ENCODE peak calls at places on chromosomes 16 and 17, in eight cellular contexts. One of them, this sample, is unnamed.

GRCh38 chr17:60390223-60390622 is 1.7 kb downstream of the USP32 start:
- DNase-seq in neural progenitor cell: no peak
- DNase-seq in thoracic aorta: no peak
- DNase-seq in right atrium auricular region: no peak
- DNase-seq in skeletal muscle cell: peak
- DNase-seq in sigmoid colon: no peak
- DNase-seq in fibroblast of lung: peak
- DNase-seq in foreskin fibroblast: peak
- DNase-seq in this sample: peak

GRCh38 chr16:22732315-22732840 is 81.6 kb upstream of the HS3ST2 start:
- DNase-seq in neural progenitor cell: no peak
- DNase-seq in thoracic aorta: no peak
- DNase-seq in right atrium auricular region: no peak
- DNase-seq in skeletal muscle cell: no peak
- DNase-seq in sigmoid colon: no peak
- DNase-seq in fibroblast of lung: no peak
- DNase-seq in foreskin fibroblast: no peak
- DNase-seq in this sample: no peak

GRCh38 chr17:78879679-78880186 is 23.3 kb downstream of the CEP295NL start:
- DNase-seq in neural progenitor cell: no peak
- DNase-seq in thoracic aorta: peak
- DNase-seq in right atrium auricular region: peak
- DNase-seq in skeletal muscle cell: peak
- DNase-seq in sigmoid colon: peak
- DNase-seq in fibroblast of lung: peak
- DNase-seq in foreskin fibroblast: peak
- DNase-seq in this sample: peak

GRCh38 chr17:75996665-75997590 is 3.7 kb upstream of the CDK3 start:
- DNase-seq in neural progenitor cell: no peak
- DNase-seq in thoracic aorta: no peak
- DNase-seq in right atrium auricular region: no peak
- DNase-seq in skeletal muscle cell: no peak
- DNase-seq in sigmoid colon: peak
- DNase-seq in fibroblast of lung: peak
- DNase-seq in foreskin fibroblast: peak
- DNase-seq in this sample: no peak

GRCh38 chr17:66222772-66223350 is 6.4 kb downstream of the APOH start:
- DNase-seq in neural progenitor cell: no peak
- DNase-seq in thoracic aorta: no peak
- DNase-seq in right atrium auricular region: no peak
- DNase-seq in skeletal muscle cell: no peak
- DNase-seq in sigmoid colon: no peak
- DNase-seq in fibroblast of lung: no peak
- DNase-seq in foreskin fibroblast: no peak
- DNase-seq in this sample: no peak

GRCh38 chr17:35432176-35433074 is at the start of gene SLFN12:
- DNase-seq in neural progenitor cell: peak
- DNase-seq in thoracic aorta: no peak
- DNase-seq in right atrium auricular region: peak
- DNase-seq in skeletal muscle cell: peak
- DNase-seq in sigmoid colon: peak
- DNase-seq in fibroblast of lung: peak
- DNase-seq in foreskin fibroblast: peak
- DNase-seq in this sample: peak

GRCh38 chr17:55576237-55576998 is 65.2 kb upstream of the SMIM36 start:
- DNase-seq in neural progenitor cell: no peak
- DNase-seq in thoracic aorta: no peak
- DNase-seq in right atrium auricular region: peak
- DNase-seq in skeletal muscle cell: peak
- DNase-seq in sigmoid colon: no peak
- DNase-seq in fibroblast of lung: peak
- DNase-seq in foreskin fibroblast: peak
- DNase-seq in this sample: peak

GRCh38 chr17:11176549-11176948 is 64.5 kb upstream of the SHISA6 start:
- DNase-seq in neural progenitor cell: no peak
- DNase-seq in thoracic aorta: no peak
- DNase-seq in right atrium auricular region: no peak
- DNase-seq in skeletal muscle cell: no peak
- DNase-seq in sigmoid colon: no peak
- DNase-seq in fibroblast of lung: no peak
- DNase-seq in foreskin fibroblast: no peak
- DNase-seq in this sample: no peak

GRCh38 chr16:4212934-4213296 is 29.0 kb downstream of the SRL start:
- DNase-seq in neural progenitor cell: no peak
- DNase-seq in thoracic aorta: no peak
- DNase-seq in right atrium auricular region: no peak
- DNase-seq in skeletal muscle cell: no peak
- DNase-seq in sigmoid colon: no peak
- DNase-seq in fibroblast of lung: peak
- DNase-seq in foreskin fibroblast: peak
- DNase-seq in this sample: no peak

GRCh38 chr17:80615311-80615710 is 70.7 kb downstream of the RPTOR start:
- DNase-seq in neural progenitor cell: no peak
- DNase-seq in thoracic aorta: no peak
- DNase-seq in right atrium auricular region: no peak
- DNase-seq in skeletal muscle cell: no peak
- DNase-seq in sigmoid colon: no peak
- DNase-seq in fibroblast of lung: no peak
- DNase-seq in foreskin fibroblast: no peak
- DNase-seq in this sample: no peak

GRCh38 chr17:7589204-7589868 is 558 bp downstream of the SOX15 start:
- DNase-seq in neural progenitor cell: peak
- DNase-seq in thoracic aorta: no peak
- DNase-seq in right atrium auricular region: peak
- DNase-seq in skeletal muscle cell: no peak
- DNase-seq in sigmoid colon: peak
- DNase-seq in fibroblast of lung: peak
- DNase-seq in foreskin fibroblast: peak
- DNase-seq in this sample: peak

GRCh38 chr17:82520041-82520910 is 744 bp downstream of the FOXK2 start:
- DNase-seq in neural progenitor cell: peak
- DNase-seq in thoracic aorta: no peak
- DNase-seq in right atrium auricular region: no peak
- DNase-seq in skeletal muscle cell: no peak
- DNase-seq in sigmoid colon: peak
- DNase-seq in fibroblast of lung: no peak
- DNase-seq in foreskin fibroblast: peak
- DNase-seq in this sample: no peak

GRCh38 chr17:61334673-61335072 is 65.0 kb upstream of the TBX2 start:
- DNase-seq in neural progenitor cell: no peak
- DNase-seq in thoracic aorta: no peak
- DNase-seq in right atrium auricular region: no peak
- DNase-seq in skeletal muscle cell: no peak
- DNase-seq in sigmoid colon: no peak
- DNase-seq in fibroblast of lung: no peak
- DNase-seq in foreskin fibroblast: no peak
- DNase-seq in this sample: no peak

GRCh38 chr17:15119928-15120327 is 145.2 kb downstream of the PMP22 start:
- DNase-seq in neural progenitor cell: peak
- DNase-seq in thoracic aorta: no peak
- DNase-seq in right atrium auricular region: no peak
- DNase-seq in skeletal muscle cell: peak
- DNase-seq in sigmoid colon: no peak
- DNase-seq in fibroblast of lung: no peak
- DNase-seq in foreskin fibroblast: peak
- DNase-seq in this sample: no peak

GRCh38 chr17:34319087-34319486 is at the start of gene CCL8:
- DNase-seq in neural progenitor cell: no peak
- DNase-seq in thoracic aorta: no peak
- DNase-seq in right atrium auricular region: no peak
- DNase-seq in skeletal muscle cell: no peak
- DNase-seq in sigmoid colon: no peak
- DNase-seq in fibroblast of lung: peak
- DNase-seq in foreskin fibroblast: no peak
- DNase-seq in this sample: no peak

GRCh38 chr16:55901756-55902155 is 26.6 kb upstream of the CES5A start:
- DNase-seq in neural progenitor cell: peak
- DNase-seq in thoracic aorta: no peak
- DNase-seq in right atrium auricular region: no peak
- DNase-seq in skeletal muscle cell: no peak
- DNase-seq in sigmoid colon: no peak
- DNase-seq in fibroblast of lung: no peak
- DNase-seq in foreskin fibroblast: no peak
- DNase-seq in this sample: no peak

GRCh38 chr16:84085774-84086173 is 31.0 kb downstream of the MBTPS1 start:
- DNase-seq in neural progenitor cell: no peak
- DNase-seq in thoracic aorta: no peak
- DNase-seq in right atrium auricular region: no peak
- DNase-seq in skeletal muscle cell: no peak
- DNase-seq in sigmoid colon: no peak
- DNase-seq in fibroblast of lung: no peak
- DNase-seq in foreskin fibroblast: no peak
- DNase-seq in this sample: no peak

DNA sequence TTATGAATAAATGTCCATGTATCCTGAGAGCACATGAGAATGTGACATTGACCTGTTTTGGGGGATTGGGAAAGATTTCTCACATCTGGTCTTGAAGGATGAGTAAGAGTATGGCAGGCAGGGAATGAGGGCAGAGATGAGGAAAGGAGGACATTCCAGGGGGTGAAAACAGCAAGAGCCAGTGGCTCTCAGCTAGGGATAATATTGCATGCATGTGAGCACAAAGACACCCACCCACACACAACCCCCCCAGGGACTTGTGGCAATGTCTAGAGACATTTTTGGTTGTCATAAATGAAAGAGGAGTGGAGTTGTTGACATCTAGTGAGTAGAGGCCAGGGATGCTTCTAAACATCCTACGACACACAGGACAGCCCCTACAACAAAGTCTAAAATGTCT is 6.0 kb downstream of the MYO1D start:
- DNase-seq in neural progenitor cell: no peak
- DNase-seq in thoracic aorta: no peak
- DNase-seq in right atrium auricular region: no peak
- DNase-seq in skeletal muscle cell: peak
- DNase-seq in sigmoid colon: no peak
- DNase-seq in fibroblast of lung: peak
- DNase-seq in foreskin fibroblast: peak
- DNase-seq in this sample: no peak
- H3K4me3 ChIP-seq in neural progenitor cell: no peak
- H3K4me3 ChIP-seq in thoracic aorta: no peak
- H3K4me3 ChIP-seq in right atrium auricular region: no peak
- H3K4me3 ChIP-seq in skeletal muscle cell: no peak
- H3K4me3 ChIP-seq in sigmoid colon: no peak
- H3K4me3 ChIP-seq in fibroblast of lung: no peak
- H3K4me3 ChIP-seq in foreskin fibroblast: no peak
- H3K4me3 ChIP-seq in this sample: no peak

DNA sequence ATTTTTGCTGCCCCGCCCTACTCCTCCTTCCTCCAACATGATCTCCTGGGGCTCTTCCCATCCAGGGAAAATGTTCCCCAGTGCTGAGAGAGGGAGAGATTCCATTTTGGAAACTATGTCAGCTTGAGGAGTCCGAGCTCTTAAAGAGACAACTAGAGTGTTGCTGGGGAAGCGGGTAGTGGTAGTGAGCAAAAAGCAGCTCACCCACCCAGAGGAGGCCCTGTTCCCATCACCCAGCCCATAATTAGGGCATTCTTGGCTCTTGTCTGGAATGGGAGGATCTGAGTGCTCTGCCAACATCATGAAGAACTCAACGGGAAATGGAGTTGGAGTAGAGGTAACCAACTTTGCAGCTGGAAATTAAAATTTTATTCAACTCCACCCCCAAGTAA is 9.1 kb upstream of the MSL1 start:
- DNase-seq in neural progenitor cell: no peak
- DNase-seq in thoracic aorta: no peak
- DNase-seq in right atrium auricular region: no peak
- DNase-seq in skeletal muscle cell: no peak
- DNase-seq in sigmoid colon: peak
- DNase-seq in fibroblast of lung: no peak
- DNase-seq in foreskin fibroblast: no peak
- DNase-seq in this sample: no peak
- H3K4me3 ChIP-seq in neural progenitor cell: no peak
- H3K4me3 ChIP-seq in thoracic aorta: peak
- H3K4me3 ChIP-seq in right atrium auricular region: peak
- H3K4me3 ChIP-seq in skeletal muscle cell: no peak
- H3K4me3 ChIP-seq in sigmoid colon: peak
- H3K4me3 ChIP-seq in fibroblast of lung: no peak
- H3K4me3 ChIP-seq in foreskin fibroblast: no peak
- H3K4me3 ChIP-seq in this sample: no peak

DNA sequence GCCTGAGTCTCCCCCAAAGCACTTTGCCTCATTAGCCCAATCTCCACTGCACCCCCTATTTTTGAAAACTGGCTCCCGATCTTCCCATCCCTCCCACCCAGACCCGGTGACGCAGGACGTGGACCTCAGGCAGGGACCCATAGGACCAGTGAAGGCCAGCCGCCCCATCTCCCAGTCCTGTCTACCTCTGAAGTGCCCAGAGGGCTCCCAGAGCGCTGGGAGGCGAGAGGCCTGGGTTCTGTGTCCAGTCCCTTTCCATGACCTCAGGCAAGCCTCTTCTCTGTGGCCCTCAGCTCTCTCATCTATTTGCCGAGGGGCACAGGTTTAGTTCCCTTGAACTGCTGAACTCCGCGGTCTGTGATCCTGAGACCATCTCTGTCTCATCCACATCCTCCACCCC is 714 bp downstream of the TNS4 start:
- DNase-seq in neural progenitor cell: no peak
- DNase-seq in thoracic aorta: no peak
- DNase-seq in right atrium auricular region: no peak
- DNase-seq in skeletal muscle cell: no peak
- DNase-seq in sigmoid colon: peak
- DNase-seq in fibroblast of lung: no peak
- DNase-seq in foreskin fibroblast: no peak
- DNase-seq in this sample: no peak
- H3K4me3 ChIP-seq in neural progenitor cell: no peak
- H3K4me3 ChIP-seq in thoracic aorta: no peak
- H3K4me3 ChIP-seq in right atrium auricular region: no peak
- H3K4me3 ChIP-seq in skeletal muscle cell: no peak
- H3K4me3 ChIP-seq in sigmoid colon: no peak
- H3K4me3 ChIP-seq in fibroblast of lung: no peak
- H3K4me3 ChIP-seq in foreskin fibroblast: no peak
- H3K4me3 ChIP-seq in this sample: no peak

DNA sequence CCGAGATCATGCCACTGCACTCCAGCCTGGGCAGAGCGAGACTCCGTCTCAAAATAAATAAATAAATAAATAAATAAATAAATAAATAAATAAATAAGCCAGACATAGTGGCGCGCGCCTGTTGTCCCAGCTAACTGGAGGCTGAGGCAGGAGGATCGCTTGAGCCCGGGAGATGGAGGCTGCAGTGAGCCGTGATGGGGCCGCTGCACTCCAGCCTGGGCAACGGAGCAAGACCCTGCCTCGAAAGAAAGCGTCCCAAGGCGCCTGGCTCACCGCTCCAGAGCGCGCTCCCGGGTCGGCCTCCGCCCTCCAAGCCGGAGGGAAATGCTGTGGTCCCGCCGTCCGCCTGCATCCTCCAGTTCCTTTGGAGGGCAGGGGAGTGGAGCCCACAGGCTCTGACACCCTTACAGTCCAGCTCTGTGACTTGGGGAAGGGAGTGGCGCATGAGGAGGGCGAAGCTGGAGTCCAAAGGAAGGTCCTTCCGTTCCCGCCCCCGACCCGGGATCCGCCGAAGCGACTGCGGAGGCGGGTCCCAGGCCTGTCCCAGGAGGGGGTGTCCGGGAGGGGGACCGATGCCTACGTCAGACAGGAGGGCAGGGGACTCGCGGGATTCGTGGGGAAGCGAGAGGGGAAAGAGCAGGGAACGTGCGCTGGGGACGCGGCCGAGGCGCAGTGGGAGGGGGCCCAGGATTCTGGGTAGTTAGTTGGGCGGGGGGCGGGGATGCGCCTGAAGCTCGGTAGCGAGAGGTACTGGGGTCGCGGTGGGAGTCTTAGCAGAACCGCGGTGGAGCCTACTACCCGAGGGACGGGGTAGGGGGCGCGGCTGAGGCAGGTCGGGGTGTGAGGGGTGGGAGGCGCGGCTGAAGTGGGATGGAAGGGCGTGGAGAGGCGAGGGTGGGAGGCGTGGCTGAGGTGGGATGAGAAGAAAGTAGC is 8.4 kb upstream of the TRPV2 start:
- DNase-seq in neural progenitor cell: peak
- DNase-seq in thoracic aorta: no peak
- DNase-seq in right atrium auricular region: no peak
- DNase-seq in skeletal muscle cell: no peak
- DNase-seq in sigmoid colon: no peak
- DNase-seq in fibroblast of lung: no peak
- DNase-seq in foreskin fibroblast: peak
- DNase-seq in this sample: no peak
- H3K4me3 ChIP-seq in neural progenitor cell: peak
- H3K4me3 ChIP-seq in thoracic aorta: peak
- H3K4me3 ChIP-seq in right atrium auricular region: peak
- H3K4me3 ChIP-seq in skeletal muscle cell: peak
- H3K4me3 ChIP-seq in sigmoid colon: peak
- H3K4me3 ChIP-seq in fibroblast of lung: peak
- H3K4me3 ChIP-seq in foreskin fibroblast: peak
- H3K4me3 ChIP-seq in this sample: peak